ENCODE peak calls at places on chromosomes 12 and 14, in seven cellular contexts. One of them, this sample, is unnamed.

GRCh38 chr12:12415886-12416285 is 59.0 kb downstream of the BORCS5 start:
- DNase-seq in IMR-90: no peak
- DNase-seq in neuronal stem cell: no peak
- DNase-seq in mesendoderm: no peak
- DNase-seq in trophoblast cell: no peak
- DNase-seq in H1: no peak
- DNase-seq in mesenchymal stem cell: no peak
- DNase-seq in this sample: no peak

GRCh38 chr14:58690801-58691516 is 53.2 kb downstream of the DACT1 start:
- DNase-seq in IMR-90: no peak
- DNase-seq in neuronal stem cell: no peak
- DNase-seq in mesendoderm: no peak
- DNase-seq in trophoblast cell: no peak
- DNase-seq in H1: no peak
- DNase-seq in mesenchymal stem cell: no peak
- DNase-seq in this sample: no peak

GRCh38 chr12:127278351-127278750 is 988.6 kb upstream of the TMEM132C start:
- DNase-seq in IMR-90: no peak
- DNase-seq in neuronal stem cell: no peak
- DNase-seq in mesendoderm: no peak
- DNase-seq in trophoblast cell: no peak
- DNase-seq in H1: no peak
- DNase-seq in mesenchymal stem cell: no peak
- DNase-seq in this sample: no peak

GRCh38 chr12:96414637-96415036 is 14.4 kb upstream of the CDK17 start:
- DNase-seq in IMR-90: no peak
- DNase-seq in neuronal stem cell: no peak
- DNase-seq in mesendoderm: no peak
- DNase-seq in trophoblast cell: no peak
- DNase-seq in H1: no peak
- DNase-seq in mesenchymal stem cell: no peak
- DNase-seq in this sample: no peak

GRCh38 chr12:92574046-92574783 is 128.6 kb upstream of the PLEKHG7 start:
- DNase-seq in IMR-90: peak; percentile 40
- DNase-seq in neuronal stem cell: no peak
- DNase-seq in mesendoderm: peak; percentile 77
- DNase-seq in trophoblast cell: peak; percentile 55
- DNase-seq in H1: no peak
- DNase-seq in mesenchymal stem cell: peak; percentile 30
- DNase-seq in this sample: peak; percentile 71

GRCh38 chr14:64764641-64765520 is 60.7 kb downstream of the PLEKHG3 start:
- DNase-seq in IMR-90: peak; percentile 74
- DNase-seq in neuronal stem cell: peak; percentile 86
- DNase-seq in mesendoderm: peak; percentile 91
- DNase-seq in trophoblast cell: peak; percentile 88
- DNase-seq in H1: peak; percentile 61
- DNase-seq in mesenchymal stem cell: peak; percentile 86
- DNase-seq in this sample: peak; percentile 90

GRCh38 chr12:104604995-104605675 is 148.4 kb downstream of the CHST11 start:
- DNase-seq in IMR-90: no peak
- DNase-seq in neuronal stem cell: no peak
- DNase-seq in mesendoderm: peak; percentile 49
- DNase-seq in trophoblast cell: peak; percentile 77
- DNase-seq in H1: no peak
- DNase-seq in mesenchymal stem cell: peak; percentile 68
- DNase-seq in this sample: peak; percentile 91

GRCh38 chr14:68784995-68785816 is 7.7 kb downstream of the ZFP36L1 start:
- DNase-seq in IMR-90: peak; percentile 86
- DNase-seq in neuronal stem cell: no peak
- DNase-seq in mesendoderm: no peak
- DNase-seq in trophoblast cell: peak; percentile 69
- DNase-seq in H1: no peak
- DNase-seq in mesenchymal stem cell: peak; percentile 79
- DNase-seq in this sample: no peak

GRCh38 chr14:21039585-21040369 is 2.4 kb upstream of the RNASE7 start:
- DNase-seq in IMR-90: peak; percentile 67
- DNase-seq in neuronal stem cell: peak; percentile 44
- DNase-seq in mesendoderm: peak; percentile 86
- DNase-seq in trophoblast cell: peak; percentile 59
- DNase-seq in H1: no peak
- DNase-seq in mesenchymal stem cell: peak; percentile 76
- DNase-seq in this sample: peak; percentile 61

GRCh38 chr12:11880424-11880823 is 190.3 kb upstream of the BCL2L14 start:
- DNase-seq in IMR-90: no peak
- DNase-seq in neuronal stem cell: no peak
- DNase-seq in mesendoderm: no peak
- DNase-seq in trophoblast cell: no peak
- DNase-seq in H1: no peak
- DNase-seq in mesenchymal stem cell: no peak
- DNase-seq in this sample: no peak

GRCh38 chr12:131077931-131078391 is 124.3 kb downstream of the ADGRD1 start:
- DNase-seq in IMR-90: no peak
- DNase-seq in neuronal stem cell: no peak
- DNase-seq in mesendoderm: no peak
- DNase-seq in trophoblast cell: peak; percentile 42
- DNase-seq in H1: no peak
- DNase-seq in mesenchymal stem cell: no peak
- DNase-seq in this sample: peak; percentile 28

GRCh38 chr12:119208626-119209061 is 29.9 kb downstream of the HSPB8 start:
- DNase-seq in IMR-90: peak; percentile 38
- DNase-seq in neuronal stem cell: peak; percentile 63
- DNase-seq in mesendoderm: peak; percentile 96
- DNase-seq in trophoblast cell: peak; percentile 97
- DNase-seq in H1: no peak
- DNase-seq in mesenchymal stem cell: peak; percentile 85
- DNase-seq in this sample: peak; percentile 76

DNA sequence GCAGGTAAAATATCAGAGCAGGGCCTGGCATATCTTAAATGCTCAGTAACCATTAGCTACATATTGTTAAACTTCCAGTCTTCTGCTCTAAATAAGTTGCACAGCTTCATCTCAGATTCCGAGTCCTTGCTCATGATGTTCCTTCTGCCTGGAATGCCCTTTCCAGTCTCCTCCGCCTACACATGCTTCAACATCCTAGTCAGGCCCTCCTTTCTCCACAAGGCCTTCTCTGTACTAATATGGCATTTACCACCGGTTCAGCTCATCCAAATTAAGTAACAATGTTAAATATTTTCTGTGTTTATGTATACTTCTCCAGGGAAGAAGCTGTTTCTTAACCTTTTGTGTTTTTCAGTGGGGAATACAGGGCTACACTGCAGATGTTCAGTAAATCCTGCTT is 8.5 kb downstream of the DHH start:
- DNase-seq in IMR-90: peak; percentile 76
- DNase-seq in neuronal stem cell: no peak
- DNase-seq in mesendoderm: no peak
- DNase-seq in trophoblast cell: no peak
- DNase-seq in H1: no peak
- DNase-seq in mesenchymal stem cell: no peak
- DNase-seq in this sample: no peak
- H4K8ac ChIP-seq in IMR-90: peak overlapping the region; percentile 31
- H4K8ac ChIP-seq in neuronal stem cell: no peak overlapping the region
- H4K8ac ChIP-seq in mesendoderm: no peak overlapping the region
- H4K8ac ChIP-seq in trophoblast cell: no peak overlapping the region
- H4K8ac ChIP-seq in H1: no peak overlapping the region
- H4K8ac ChIP-seq in mesenchymal stem cell: no peak overlapping the region
- H4K8ac ChIP-seq in this sample: no peak overlapping the region

DNA sequence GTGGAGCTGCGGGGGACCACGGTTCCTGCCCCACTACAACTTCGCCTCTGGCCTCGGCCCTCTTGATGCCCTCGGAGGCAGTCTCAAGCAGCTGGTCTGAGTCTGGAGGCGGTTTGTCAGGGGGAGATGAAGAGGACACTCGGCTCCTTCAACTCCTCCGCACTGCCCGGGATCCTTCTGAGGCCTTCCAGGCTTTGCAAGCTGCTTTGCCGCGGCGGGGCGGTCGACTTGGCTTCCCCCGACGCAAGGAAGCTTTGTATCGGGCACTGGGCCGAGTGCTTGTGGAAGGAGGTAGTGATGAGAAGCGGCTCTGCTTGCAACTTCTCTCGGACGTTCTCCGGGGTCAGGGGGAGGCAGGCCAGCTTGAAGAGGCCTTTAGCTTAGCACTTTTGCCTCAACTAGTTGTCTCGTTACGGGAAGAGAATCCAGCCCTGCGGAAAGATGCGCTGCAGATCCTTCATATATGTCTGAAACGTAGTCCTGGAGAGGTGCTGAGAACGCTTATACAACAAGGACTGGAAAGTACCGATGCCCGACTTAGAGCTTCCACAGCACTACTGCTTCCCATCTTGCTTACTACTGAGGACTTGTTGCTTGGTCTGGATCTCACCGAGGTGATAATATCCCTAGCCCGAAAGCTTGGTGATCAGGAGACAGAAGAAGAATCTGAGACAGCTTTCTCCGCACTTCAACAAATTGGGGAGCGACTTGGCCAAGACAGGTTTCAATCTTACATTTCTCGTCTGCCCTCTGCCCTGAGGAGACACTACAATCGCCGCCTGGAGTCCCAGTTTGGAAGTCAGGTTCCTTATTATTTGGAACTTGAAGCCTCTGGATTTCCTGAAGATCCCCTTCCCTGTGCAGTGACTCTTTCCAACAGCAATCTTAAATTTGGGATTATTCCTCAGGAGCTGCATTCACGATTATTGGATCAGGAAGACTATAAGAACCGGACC is 861 bp downstream of the TOGARAM1 start:
- DNase-seq in IMR-90: peak; percentile 54
- DNase-seq in neuronal stem cell: peak; percentile 43
- DNase-seq in mesendoderm: peak; percentile 41
- DNase-seq in trophoblast cell: peak; percentile 32
- DNase-seq in H1: no peak
- DNase-seq in mesenchymal stem cell: peak; percentile 55
- DNase-seq in this sample: no peak
- H3K27ac ChIP-seq in IMR-90: peak overlapping the region; percentile 38
- H3K27ac ChIP-seq in neuronal stem cell: peak overlapping the region; percentile 76
- H3K27ac ChIP-seq in mesendoderm: peak overlapping the region; percentile 27
- H3K27ac ChIP-seq in trophoblast cell: peak overlapping the region; percentile 34
- H3K27ac ChIP-seq in H1: peak overlapping the region; percentile 83
- H3K27ac ChIP-seq in mesenchymal stem cell: peak overlapping the region; percentile 85
- H3K27ac ChIP-seq in this sample: peak overlapping the region; percentile 29

GRCh38 chr14:73142216-73142615 is 5.9 kb downstream of the PSEN1 start:
- DNase-seq in IMR-90: no peak
- DNase-seq in neuronal stem cell: no peak
- DNase-seq in mesendoderm: no peak
- DNase-seq in trophoblast cell: no peak
- DNase-seq in H1: no peak
- DNase-seq in mesenchymal stem cell: peak; percentile 60
- DNase-seq in this sample: no peak
- H4K8ac ChIP-seq in IMR-90: no peak overlapping the region
- H4K8ac ChIP-seq in neuronal stem cell: no peak overlapping the region
- H4K8ac ChIP-seq in mesendoderm: no peak overlapping the region
- H4K8ac ChIP-seq in trophoblast cell: no peak overlapping the region
- H4K8ac ChIP-seq in H1: no peak overlapping the region
- H4K8ac ChIP-seq in mesenchymal stem cell: no peak overlapping the region
- H4K8ac ChIP-seq in this sample: no peak overlapping the region

GRCh38 chr14:88025350-88025749 is 20.4 kb downstream of the GPR65 start:
- DNase-seq in IMR-90: no peak
- DNase-seq in neuronal stem cell: no peak
- DNase-seq in mesendoderm: no peak
- DNase-seq in trophoblast cell: no peak
- DNase-seq in H1: no peak
- DNase-seq in mesenchymal stem cell: no peak
- DNase-seq in this sample: no peak
- H3K27ac ChIP-seq in IMR-90: no peak overlapping the region
- H3K27ac ChIP-seq in neuronal stem cell: no peak overlapping the region
- H3K27ac ChIP-seq in mesendoderm: peak overlapping the region; percentile 85
- H3K27ac ChIP-seq in trophoblast cell: no peak overlapping the region
- H3K27ac ChIP-seq in H1: no peak overlapping the region
- H3K27ac ChIP-seq in mesenchymal stem cell: no peak overlapping the region
- H3K27ac ChIP-seq in this sample: no peak overlapping the region

GRCh38 chr12:108649126-108649525 is 15.4 kb upstream of the SELPLG start:
- DNase-seq in IMR-90: peak; percentile 75
- DNase-seq in neuronal stem cell: no peak
- DNase-seq in mesendoderm: no peak
- DNase-seq in trophoblast cell: no peak
- DNase-seq in H1: no peak
- DNase-seq in mesenchymal stem cell: no peak
- DNase-seq in this sample: no peak

GRCh38 chr12:108649668-108650067 is 16.0 kb upstream of the SELPLG start:
- DNase-seq in IMR-90: peak; percentile 94
- DNase-seq in neuronal stem cell: no peak
- DNase-seq in mesendoderm: no peak
- DNase-seq in trophoblast cell: peak; percentile 26
- DNase-seq in H1: no peak
- DNase-seq in mesenchymal stem cell: peak; percentile 48
- DNase-seq in this sample: no peak

GRCh38 chr12:108648371-108648770 is 14.7 kb upstream of the SELPLG start:
- DNase-seq in IMR-90: no peak
- DNase-seq in neuronal stem cell: no peak
- DNase-seq in mesendoderm: no peak
- DNase-seq in trophoblast cell: no peak
- DNase-seq in H1: no peak
- DNase-seq in mesenchymal stem cell: no peak
- DNase-seq in this sample: peak; percentile 20

GRCh38 chr12:108647936-108648287 is 14.2 kb upstream of the SELPLG start:
- DNase-seq in IMR-90: no peak
- DNase-seq in neuronal stem cell: no peak
- DNase-seq in mesendoderm: no peak
- DNase-seq in trophoblast cell: no peak
- DNase-seq in H1: no peak
- DNase-seq in mesenchymal stem cell: no peak
- DNase-seq in this sample: peak; percentile 37

GRCh38 chr12:108650083-108650482 is 16.4 kb upstream of the SELPLG start:
- DNase-seq in IMR-90: no peak
- DNase-seq in neuronal stem cell: no peak
- DNase-seq in mesendoderm: no peak
- DNase-seq in trophoblast cell: no peak
- DNase-seq in H1: no peak
- DNase-seq in mesenchymal stem cell: no peak
- DNase-seq in this sample: no peak
- H4K8ac ChIP-seq in IMR-90: peak overlapping the region; percentile 26
- H4K8ac ChIP-seq in neuronal stem cell: no peak overlapping the region
- H4K8ac ChIP-seq in mesendoderm: no peak overlapping the region
- H4K8ac ChIP-seq in trophoblast cell: no peak overlapping the region
- H4K8ac ChIP-seq in H1: no peak overlapping the region
- H4K8ac ChIP-seq in mesenchymal stem cell: no peak overlapping the region
- H4K8ac ChIP-seq in this sample: no peak overlapping the region

DNA sequence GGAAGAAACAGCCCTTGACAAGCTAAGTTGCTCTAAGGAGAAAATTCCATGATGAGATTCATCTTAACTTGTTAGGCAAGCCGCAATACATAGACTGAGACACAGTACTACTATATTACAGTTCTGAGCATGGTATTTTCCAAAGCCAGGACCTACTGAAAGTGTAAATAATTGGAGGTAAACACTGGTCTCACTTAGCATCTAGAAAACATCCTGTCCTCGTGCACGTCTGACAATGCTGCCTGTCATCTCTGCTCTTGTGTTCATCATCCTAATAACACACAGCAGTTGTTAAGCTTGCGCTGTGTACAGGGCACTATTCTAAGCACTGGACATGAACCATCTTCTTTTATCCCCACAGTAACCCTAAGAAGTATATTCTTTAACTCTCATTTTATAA is 64.2 kb downstream of the GNG2 start:
- DNase-seq in IMR-90: no peak
- DNase-seq in neuronal stem cell: no peak
- DNase-seq in mesendoderm: no peak
- DNase-seq in trophoblast cell: no peak
- DNase-seq in H1: no peak
- DNase-seq in mesenchymal stem cell: no peak
- DNase-seq in this sample: no peak
- H3K27ac ChIP-seq in IMR-90: no peak overlapping the region
- H3K27ac ChIP-seq in neuronal stem cell: no peak overlapping the region
- H3K27ac ChIP-seq in mesendoderm: no peak overlapping the region
- H3K27ac ChIP-seq in trophoblast cell: no peak overlapping the region
- H3K27ac ChIP-seq in H1: no peak overlapping the region
- H3K27ac ChIP-seq in mesenchymal stem cell: no peak overlapping the region
- H3K27ac ChIP-seq in this sample: no peak overlapping the region

GRCh38 chr12:68281685-68282084 is 28.3 kb upstream of the IL22 start:
- DNase-seq in IMR-90: no peak
- DNase-seq in neuronal stem cell: no peak
- DNase-seq in mesendoderm: no peak
- DNase-seq in trophoblast cell: no peak
- DNase-seq in H1: no peak
- DNase-seq in mesenchymal stem cell: no peak
- DNase-seq in this sample: no peak
- H4K8ac ChIP-seq in IMR-90: no peak overlapping the region
- H4K8ac ChIP-seq in neuronal stem cell: no peak overlapping the region
- H4K8ac ChIP-seq in mesendoderm: no peak overlapping the region
- H4K8ac ChIP-seq in trophoblast cell: no peak overlapping the region
- H4K8ac ChIP-seq in H1: no peak overlapping the region
- H4K8ac ChIP-seq in mesenchymal stem cell: no peak overlapping the region
- H4K8ac ChIP-seq in this sample: no peak overlapping the region

This sample was measured in H9.